ENCODE peak calls at places on chromosomes 1 and 21, in four cellular contexts. D, E, H and A are unnamed samples.

GRCh38 chr21:45517249-45518065 is 24.8 kb downstream of the SLC19A1 start:
- DNase-seq in D (no peak), H (peak; percentile 5), E (no peak), A (peak; percentile 61)

GRCh38 chr1:21623411-21623961 is 45.7 kb downstream of the RAP1GAP start:
- DNase-seq in D (no peak), E (no peak), H (no peak), A (no peak)

GRCh38 chr1:81313289-81313688 is 487.4 kb upstream of the ADGRL2 start:
- DNase-seq in D (no peak), E (no peak), H (no peak), A (no peak)

GRCh38 chr21:29634410-29634809 is 305.4 kb downstream of the GRIK1 start:
- DNase-seq in D (no peak), E (no peak), H (no peak), A (no peak)

GRCh38 chr21:43957128-43957571 is 55.0 kb upstream of the TRAPPC10 start:
- DNase-seq in E (no peak), H (peak; percentile 11), D (no peak), A (no peak)

GRCh38 chr1:58884706-58885661 is 101.1 kb upstream of the JUN start:
- DNase-seq in H (peak; percentile 52), D (no peak), E (no peak), A (peak; percentile 24)

GRCh38 chr1:53134961-53135734 is 7.3 kb downstream of the SLC1A7 start:
- DNase-seq in E (peak; percentile 96), D (no peak), H (no peak), A (no peak)

GRCh38 chr21:35197191-35197590 is 148.1 kb upstream of the RUNX1 start:
- DNase-seq in E (no peak), H (no peak), D (no peak), A (no peak)

GRCh38 chr1:220927442-220927841 is 48.2 kb downstream of the HLX start:
- DNase-seq in H (no peak), E (no peak), D (no peak), A (no peak)

GRCh38 chr1:172537827-172538391 is 5.0 kb downstream of the SUCO start:
- DNase-seq in E (no peak), D (no peak), H (no peak), A (no peak)

GRCh38 chr1:151992345-151993083 is 1.1 kb downstream of the S100A10 start:
- DNase-seq in D (peak; percentile 87), E (peak; percentile 90), H (peak; percentile 89), A (peak; percentile 83)

GRCh38 chr1:46717654-46718053 is 1.3 kb downstream of the EFCAB14 start:
- DNase-seq in E (no peak), H (no peak), D (no peak), A (no peak)

GRCh38 chr1:67683736-67684525 is 1.1 kb upstream of the GADD45A start:
- DNase-seq in H (no peak), E (peak; percentile 30), D (no peak), A (no peak)

GRCh38 chr1:234582626-234583354 is 27.2 kb downstream of the IRF2BP2 start:
- DNase-seq in D (no peak), H (peak; percentile 32), E (no peak), A (peak; percentile 58)

GRCh38 chr1:67948155-67949075 is 102.0 kb downstream of the DIRAS3 start:
- DNase-seq in D (no peak), H (no peak), E (peak; percentile 76), A (peak; percentile 88)

GRCh38 chr21:25964009-25964408 is 206.6 kb downstream of the APP start:
- DNase-seq in E (no peak), D (no peak), H (no peak), A (no peak)

GRCh38 chr1:229203030-229203751 is 67.7 kb upstream of the RAB4A start:
- DNase-seq in D (peak; percentile 43), H (no peak), E (peak; percentile 63), A (peak; percentile 77)

GRCh38 chr1:9716404-9717192 is 65.1 kb downstream of the PIK3CD start:
- DNase-seq in H (no peak), D (no peak), E (no peak), A (no peak)
- H3K4me3 ChIP-seq in H (peak overlapping the region; percentile 2), D (no peak overlapping the region), E (no peak overlapping the region), A (peak overlapping the region; percentile 2)

GRCh38 chr21:36854391-36854790 is 112.1 kb downstream of the HLCS start:
- DNase-seq in H (no peak), D (peak; percentile 22), E (peak; percentile 43), A (peak; percentile 73)
- TF ChIP-seq CTCF in H (peak; percentile 48), D (peak; percentile 58), E (peak; percentile 34), A (peak; percentile 85)

GRCh38 chr1:211606327-211606913 is 27.5 kb upstream of the SLC30A1 start:
- DNase-seq in E (no peak), H (no peak), D (no peak), A (no peak)

GRCh38 chr1:211605034-211605433 is 26.1 kb upstream of the SLC30A1 start:
- DNase-seq in H (no peak), E (no peak), D (no peak), A (no peak)

GRCh38 chr1:211607752-211608478 is 29.0 kb upstream of the SLC30A1 start:
- DNase-seq in H (no peak), E (no peak), D (no peak), A (no peak)

GRCh38 chr1:211605613-211606326 is 26.8 kb upstream of the SLC30A1 start:
- DNase-seq in E (no peak), D (no peak), H (no peak), A (no peak)

GRCh38 chr1:211606914-211607751 is 28.2 kb upstream of the SLC30A1 start:
- DNase-seq in H (no peak), D (no peak), E (peak; percentile 46), A (peak; percentile 70)
- H3K4me3 ChIP-seq in H (no peak overlapping the region), D (no peak overlapping the region), E (no peak overlapping the region), A (no peak overlapping the region)

DNA sequence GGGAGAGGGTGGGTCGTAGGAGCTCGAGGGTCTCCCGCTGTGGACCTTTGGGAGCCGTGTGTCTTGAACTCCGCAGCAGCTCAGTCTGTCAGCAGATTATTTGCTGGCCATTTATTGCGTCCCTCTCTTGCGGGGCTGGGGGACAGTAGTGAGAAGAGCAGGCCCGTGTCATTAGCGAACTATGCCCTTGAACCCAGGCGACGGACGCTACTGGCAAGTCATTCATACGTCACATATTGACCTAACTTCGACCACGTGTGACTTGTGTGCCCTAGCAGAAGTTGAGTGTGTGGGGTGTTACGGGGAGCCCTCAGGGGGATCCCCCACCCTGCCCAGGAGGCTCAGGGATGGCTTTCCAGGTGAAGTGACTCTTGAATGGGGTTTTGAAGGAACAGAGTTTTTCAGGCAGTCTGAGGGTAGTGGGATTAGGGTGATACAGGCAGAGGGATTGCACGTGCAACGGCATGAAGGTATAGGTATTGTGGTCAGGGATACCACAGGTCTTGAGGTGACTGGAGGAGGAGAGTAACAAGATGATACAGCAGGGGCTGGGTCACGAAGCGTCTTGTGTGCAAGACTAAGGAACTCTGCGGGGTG is 13.0 kb downstream of the RCC1 start:
- DNase-seq in D (no peak), H (no peak), E (peak; percentile 20), A (peak; percentile 7)
- TF ChIP-seq CTCF in D (no peak), H (no peak), E (no peak), A (no peak)

GRCh38 chr1:178091986-178092745 is 1.7 kb upstream of the RASAL2 start:
- DNase-seq in H (no peak), D (no peak), E (no peak), A (peak; percentile 63)
- H3K4me3 ChIP-seq in H (peak overlapping the region; percentile 72), D (peak overlapping the region; percentile 90), E (peak overlapping the region; percentile 19), A (no peak overlapping the region)

DNA sequence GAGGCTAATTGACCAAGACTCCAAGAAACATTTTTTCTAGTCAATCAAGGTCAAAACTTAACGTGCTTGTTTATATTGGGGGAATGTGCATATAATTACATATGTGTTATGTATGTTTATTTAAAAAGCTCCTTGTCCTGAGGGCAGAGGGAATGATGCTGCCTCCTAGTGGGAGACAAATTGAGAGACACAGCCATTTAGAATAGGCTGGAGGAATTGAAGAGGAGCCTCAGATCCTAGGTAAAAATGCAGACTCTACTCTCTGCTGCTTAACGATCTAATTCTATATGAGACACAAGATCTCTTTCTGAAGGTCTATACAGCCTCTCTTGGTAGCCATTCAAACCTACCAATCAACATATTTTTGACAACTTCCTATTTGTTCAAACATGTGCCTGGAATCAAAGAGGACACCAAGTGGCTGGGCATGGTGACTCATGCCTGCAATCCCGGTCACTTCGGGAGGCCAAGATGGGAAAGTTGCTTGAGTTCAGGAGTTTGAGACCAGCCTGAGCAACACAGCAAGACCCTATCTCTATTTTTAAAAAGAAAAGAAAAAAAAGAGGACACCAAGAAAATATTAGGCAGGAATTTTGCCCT is 136.6 kb upstream of the ZNF648 start:
- DNase-seq in D (no peak), H (peak; percentile 29), E (peak; percentile 32), A (no peak)
- TF ChIP-seq CTCF in D (peak; percentile 12), H (no peak), E (peak; percentile 40), A (no peak)